ENCODE peak calls at places on chromosomes 6 and 20, in seven cellular contexts. F is H1, K is GM12878, Z is sigmoid colon, D is K562, G is stomach, V is A549. B is an unnamed sample.

GRCh38 chr6:160328447-160328846 is 19.7 kb upstream of the SLC22A3 start:
- DNase-seq in K (no peak), V (no peak), F (no peak), Z (no peak), G (no peak), D (no peak), B (no peak)

GRCh38 chr6:15947923-15948322 is 181.0 kb upstream of the MYLIP start:
- DNase-seq in D (peak; percentile 34), G (no peak), K (no peak), V (no peak), Z (no peak), F (no peak), B (no peak)

GRCh38 chr6:40550096-40550731 is 37.0 kb downstream of the LRFN2 start:
- DNase-seq in F (no peak), K (no peak), Z (no peak), V (peak; percentile 53), G (peak; percentile 32), D (peak; percentile 66), B (no peak)

GRCh38 chr6:163200299-163201093 is 214.0 kb upstream of the QKI start:
- DNase-seq in K (no peak), V (no peak), G (no peak), F (no peak), Z (no peak), D (no peak), B (no peak)

GRCh38 chr6:53171605-53172467 is 23.2 kb upstream of the GCM1 start:
- DNase-seq in F (peak; percentile 57), V (peak; percentile 75), D (peak; percentile 89), Z (peak; percentile 94), G (peak; percentile 94), K (peak; percentile 37), B (peak; percentile 93)

GRCh38 chr20:45987108-45987780 is 15.2 kb upstream of the ZNF335 start:
- DNase-seq in D (peak; percentile 88), F (no peak), G (peak; percentile 79), K (no peak), Z (peak; percentile 77), V (peak; percentile 83), B (peak; percentile 84)

GRCh38 chr6:31945507-31946369 is at the start of gene CFB:
- DNase-seq in V (peak; percentile 57), G (peak; percentile 89), D (no peak), F (no peak), K (no peak), Z (peak; percentile 93), B (no peak)

GRCh38 chr20:34716921-34717229 is 12.7 kb downstream of the TP53INP2 start:
- DNase-seq in G (no peak), K (no peak), Z (no peak), F (no peak), D (no peak), V (no peak), B (no peak)

GRCh38 chr20:63017076-63017825 is 10.5 kb upstream of the BHLHE23 start:
- DNase-seq in F (no peak), G (no peak), V (no peak), D (no peak), K (no peak), Z (no peak), B (no peak)

GRCh38 chr6:81612136-81612535 is 140.3 kb downstream of the TENT5A start:
- DNase-seq in G (no peak), Z (no peak), K (no peak), F (no peak), D (no peak), V (no peak), B (no peak)

GRCh38 chr6:23611776-23612381 is 514.1 kb upstream of the NRSN1 start:
- DNase-seq in D (no peak), F (no peak), G (no peak), K (no peak), V (no peak), Z (no peak), B (no peak)

GRCh38 chr6:7479801-7480266 is 61.6 kb upstream of the DSP start:
- DNase-seq in F (no peak), Z (no peak), G (peak; percentile 50), D (no peak), V (peak; percentile 79), K (no peak), B (peak; percentile 66)

GRCh38 chr6:70415247-70415646 is 1.9 kb downstream of the FAM135A start:
- DNase-seq in F (no peak), K (no peak), Z (no peak), G (no peak), V (no peak), D (no peak), B (no peak)

GRCh38 chr6:69719602-69720193 is 77.1 kb downstream of the LMBRD1 start:
- DNase-seq in V (peak; percentile 19), K (no peak), G (no peak), D (peak; percentile 8), F (no peak), Z (no peak), B (no peak)

GRCh38 chr20:1959156-1959555 is 34.7 kb downstream of the PDYN start:
- DNase-seq in F (no peak), D (no peak), K (no peak), G (no peak), V (no peak), Z (no peak), B (no peak)

GRCh38 chr6:36649721-36650484 is 28.6 kb upstream of the CDKN1A start:
- DNase-seq in F (no peak), V (no peak), D (no peak), K (no peak), Z (no peak), G (no peak), B (no peak)

GRCh38 chr6:56804996-56805395 is 149.9 kb upstream of the BEND6 start:
- DNase-seq in K (no peak), G (no peak), V (peak; percentile 38), Z (no peak), F (no peak), D (no peak), B (no peak)

GRCh38 chr6:106667022-106667402 is 37.6 kb downstream of the QRSL1 start:
- DNase-seq in Z (no peak), F (no peak), K (no peak), G (no peak), V (no peak), D (no peak), B (no peak)

GRCh38 chr20:24675651-24676352 is 206.4 kb downstream of the SYNDIG1 start:
- DNase-seq in Z (peak; percentile 62), V (no peak), F (no peak), D (no peak), G (no peak), K (no peak), B (no peak)

GRCh38 chr6:36786055-36786675 is 53.1 kb downstream of the CPNE5 start:
- DNase-seq in G (no peak), K (no peak), Z (no peak), F (no peak), V (no peak), D (peak; percentile 65), B (no peak)

GRCh38 chr6:90197854-90198496 is 98.7 kb downstream of the BACH2 start:
- DNase-seq in F (no peak), V (peak; percentile 36), D (no peak), G (no peak), Z (peak; percentile 68), K (no peak), B (peak; percentile 58)

GRCh38 chr20:10798811-10799210 is 125.0 kb upstream of the JAG1 start:
- DNase-seq in G (no peak), V (no peak), K (no peak), D (no peak), Z (no peak), F (no peak), B (no peak)

GRCh38 chr6:21441386-21441785 is 152.2 kb upstream of the SOX4 start:
- DNase-seq in K (no peak), Z (no peak), F (no peak), V (no peak), G (no peak), D (no peak), B (no peak)

GRCh38 chr6:113122060-113122459 is 735.1 kb upstream of the MARCKS start:
- DNase-seq in V (peak; percentile 83), G (no peak), D (no peak), F (peak; percentile 51), Z (no peak), K (no peak), B (no peak)

GRCh38 chr6:128327890-128328289 is 192.5 kb downstream of the PTPRK start:
- DNase-seq in G (no peak), Z (no peak), D (no peak), K (no peak), F (no peak), V (peak; percentile 19), B (no peak)

GRCh38 chr6:170150590-170150945 is 140.3 kb downstream of the DLL1 start:
- DNase-seq in F (no peak), V (no peak), K (no peak), D (no peak), G (no peak), Z (no peak), B (no peak)

GRCh38 chr6:24906314-24906713 is 29.4 kb downstream of the RIPOR2 start:
- DNase-seq in F (no peak), D (no peak), G (no peak), Z (no peak), K (no peak), V (no peak), B (no peak)

GRCh38 chr6:110214338-110214737 is 34.1 kb downstream of the CDC40 start:
- DNase-seq in Z (no peak), F (no peak), V (no peak), K (no peak), G (no peak), D (no peak), B (no peak)

GRCh38 chr20:15061955-15062354 is 724.5 kb upstream of the FLRT3 start:
- DNase-seq in V (peak; percentile 34), Z (no peak), D (no peak), K (no peak), G (no peak), F (no peak), B (no peak)
- TF ChIP-seq EP300 in V (no peak), Z (no peak), D (no peak), K (no peak), G (no peak), F (no peak), B (no peak)

DNA sequence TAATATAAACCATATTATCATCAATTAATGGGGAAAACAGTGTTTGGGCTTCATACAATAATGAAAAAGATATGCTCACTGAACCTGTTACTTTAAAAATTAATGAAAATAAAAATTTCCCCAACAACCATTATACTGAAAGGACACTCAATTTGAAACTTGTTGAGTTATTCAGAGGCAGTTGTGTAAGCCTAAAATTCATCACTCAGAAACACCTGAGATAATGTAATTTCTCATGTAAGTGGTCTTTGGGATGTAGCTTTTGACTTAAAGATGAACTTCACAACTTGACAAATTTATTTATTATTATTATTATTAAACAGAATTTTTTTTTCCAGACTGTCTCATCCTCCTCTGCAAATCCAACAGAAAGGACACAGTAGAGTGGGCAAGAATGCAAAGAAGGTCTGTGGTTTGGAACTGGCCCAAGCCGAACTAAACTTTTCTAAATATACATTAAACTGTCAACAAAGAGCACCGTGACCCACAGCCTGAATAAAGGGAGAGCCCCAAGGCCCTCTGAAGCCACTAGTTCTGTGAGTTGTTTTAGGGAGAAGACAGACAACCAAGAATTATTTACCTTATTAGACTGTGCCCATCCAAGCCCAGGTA is 32.2 kb upstream of the HEY2 start:
- DNase-seq in K (peak; percentile 41), G (no peak), Z (no peak), F (no peak), V (no peak), D (no peak), B (no peak)
- TF ChIP-seq EP300 in K (peak; percentile 52), G (no peak), Z (no peak), F (no peak), V (no peak), D (no peak), B (no peak)

GRCh38 chr6:17473554-17473953 is 80.2 kb downstream of the CAP2 start:
- DNase-seq in V (no peak), F (no peak), K (no peak), D (no peak), G (no peak), Z (no peak), B (no peak)
- TF ChIP-seq EP300 in V (no peak), F (no peak), K (no peak), D (no peak), G (peak; percentile 42), Z (peak; percentile 94), B (no peak)

GRCh38 chr6:44808148-44808547 is 420.6 kb downstream of the CDC5L start:
- DNase-seq in K (no peak), D (no peak), V (no peak), G (no peak), F (no peak), Z (no peak), B (no peak)
- TF ChIP-seq EP300 in K (no peak), D (no peak), V (no peak), G (no peak), F (no peak), Z (no peak), B (no peak)

B was measured in upper lobe of left lung.